ENCODE peak calls at places on chromosomes 16 and 17, in four cellular contexts. Q, O, K and N are unnamed samples.

GRCh38 chr16:46743232-46743719 is 4.9 kb downstream of the MYLK3 start:
- DNase-seq in Q (no peak), O (no peak), K (peak), N (no peak)

GRCh38 chr17:50440838-50441829 is 15.1 kb downstream of the ACSF2 start:
- DNase-seq in Q (no peak), O (no peak), K (no peak), N (no peak)

GRCh38 chr16:75044800-75045361 is 46.1 kb downstream of the ZNRF1 start:
- DNase-seq in Q (no peak), O (no peak), K (no peak), N (no peak)

GRCh38 chr16:149024-149675 is 3.3 kb upstream of the HBZ start:
- DNase-seq in Q (no peak), O (peak), K (peak), N (no peak)

GRCh38 chr16:27181020-27181419 is 22.3 kb upstream of the KDM8 start:
- DNase-seq in Q (no peak), O (no peak), K (no peak), N (no peak)

GRCh38 chr17:65228734-65229390 is 91.7 kb downstream of the RGS9 start:
- DNase-seq in Q (peak), O (no peak), K (peak), N (no peak)

GRCh38 chr17:42270175-42270545 is 6.0 kb downstream of the STAT5B start:
- DNase-seq in Q (no peak), O (no peak), K (no peak), N (no peak)

GRCh38 chr16:67820608-67821259 is 14.0 kb downstream of the TSNAXIP1 start:
- DNase-seq in Q (no peak), O (no peak), K (no peak), N (no peak)

GRCh38 chr16:81610144-81610842 is 165.7 kb downstream of the CMIP start:
- DNase-seq in Q (no peak), O (no peak), K (no peak), N (no peak)

GRCh38 chr16:23952128-23953041 is 116.6 kb downstream of the PRKCB start:
- DNase-seq in Q (no peak), O (no peak), K (peak), N (no peak)

GRCh38 chr16:50400967-50401348 is 32.2 kb upstream of the BRD7 start:
- DNase-seq in Q (no peak), O (no peak), K (no peak), N (no peak)

GRCh38 chr16:70697601-70698170 is 11.8 kb upstream of the MTSS2 start:
- DNase-seq in Q (no peak), O (no peak), K (no peak), N (no peak)

GRCh38 chr16:70399951-70400350 is 38.9 kb downstream of the ST3GAL2 start:
- DNase-seq in Q (no peak), O (no peak), K (no peak), N (no peak)

GRCh38 chr16:56558024-56558747 is 6.7 kb upstream of the MT4 start:
- DNase-seq in Q (no peak), O (peak), K (no peak), N (no peak)

GRCh38 chr17:43848601-43849000 is 1.6 kb downstream of the CD300LG start:
- DNase-seq in Q (no peak), O (no peak), K (no peak), N (no peak)

GRCh38 chr17:4540224-4541040 is 14.8 kb downstream of the MYBBP1A start:
- DNase-seq in Q (no peak), O (no peak), K (no peak), N (no peak)